ENCODE peak calls at places on chromosomes 13 and 19, in five cellular contexts. One of them, this sample, is unnamed.

GRCh38 chr13:44238011-44238421 is 135.6 kb upstream of the SERP2 start:
- DNase-seq in ovary: no peak
- DNase-seq in fibroblast of the aortic adventitia: peak
- DNase-seq in epithelial cell of proximal tubule: no peak
- DNase-seq in AG09309: peak
- DNase-seq in this sample: peak

GRCh38 chr13:78147905-78148304 is 229.3 kb upstream of the EDNRB start:
- DNase-seq in ovary: no peak
- DNase-seq in fibroblast of the aortic adventitia: peak
- DNase-seq in epithelial cell of proximal tubule: peak
- DNase-seq in AG09309: peak
- DNase-seq in this sample: peak

GRCh38 chr13:85653681-85654080 is 145.5 kb downstream of the SLITRK6 start:
- DNase-seq in ovary: no peak
- DNase-seq in fibroblast of the aortic adventitia: no peak
- DNase-seq in epithelial cell of proximal tubule: no peak
- DNase-seq in AG09309: no peak
- DNase-seq in this sample: no peak

GRCh38 chr13:51645154-51645650 is 60.9 kb downstream of the WDFY2 start:
- DNase-seq in ovary: no peak
- DNase-seq in fibroblast of the aortic adventitia: peak
- DNase-seq in epithelial cell of proximal tubule: no peak
- DNase-seq in AG09309: peak
- DNase-seq in this sample: peak

GRCh38 chr13:47233734-47234133 is 336.9 kb upstream of the HTR2A start:
- DNase-seq in ovary: no peak
- DNase-seq in fibroblast of the aortic adventitia: peak
- DNase-seq in epithelial cell of proximal tubule: no peak
- DNase-seq in AG09309: no peak
- DNase-seq in this sample: no peak

GRCh38 chr19:17580470-17581000 is 25.1 kb downstream of the COLGALT1 start:
- DNase-seq in ovary: no peak
- DNase-seq in fibroblast of the aortic adventitia: no peak
- DNase-seq in epithelial cell of proximal tubule: no peak
- DNase-seq in AG09309: no peak
- DNase-seq in this sample: no peak

GRCh38 chr19:6213696-6214585 is 65.8 kb downstream of the MLLT1 start:
- DNase-seq in ovary: peak
- DNase-seq in fibroblast of the aortic adventitia: no peak
- DNase-seq in epithelial cell of proximal tubule: no peak
- DNase-seq in AG09309: no peak
- DNase-seq in this sample: no peak

GRCh38 chr19:15239337-15239949 is 7.2 kb upstream of the EPHX3 start:
- DNase-seq in ovary: no peak
- DNase-seq in fibroblast of the aortic adventitia: no peak
- DNase-seq in epithelial cell of proximal tubule: no peak
- DNase-seq in AG09309: no peak
- DNase-seq in this sample: no peak

GRCh38 chr19:49553451-49554271 is 25.9 kb downstream of the RCN3 start:
- DNase-seq in ovary: no peak
- DNase-seq in fibroblast of the aortic adventitia: peak
- DNase-seq in epithelial cell of proximal tubule: no peak
- DNase-seq in AG09309: peak
- DNase-seq in this sample: peak

GRCh38 chr13:110607675-110608224 is 7.6 kb upstream of the NAXD start:
- DNase-seq in ovary: no peak
- DNase-seq in fibroblast of the aortic adventitia: no peak
- DNase-seq in epithelial cell of proximal tubule: no peak
- DNase-seq in AG09309: no peak
- DNase-seq in this sample: peak

GRCh38 chr13:47846886-47847285 is 154.2 kb downstream of the SUCLA2 start:
- DNase-seq in ovary: no peak
- DNase-seq in fibroblast of the aortic adventitia: no peak
- DNase-seq in epithelial cell of proximal tubule: no peak
- DNase-seq in AG09309: no peak
- DNase-seq in this sample: peak

GRCh38 chr13:38872693-38873092 is 117.9 kb downstream of the STOML3 start:
- DNase-seq in ovary: peak
- DNase-seq in fibroblast of the aortic adventitia: peak
- DNase-seq in epithelial cell of proximal tubule: no peak
- DNase-seq in AG09309: no peak
- DNase-seq in this sample: peak

GRCh38 chr13:112624602-112625430 is 36.9 kb upstream of the TUBGCP3 start:
- DNase-seq in ovary: no peak
- DNase-seq in fibroblast of the aortic adventitia: no peak
- DNase-seq in epithelial cell of proximal tubule: no peak
- DNase-seq in AG09309: no peak
- DNase-seq in this sample: no peak

DNA sequence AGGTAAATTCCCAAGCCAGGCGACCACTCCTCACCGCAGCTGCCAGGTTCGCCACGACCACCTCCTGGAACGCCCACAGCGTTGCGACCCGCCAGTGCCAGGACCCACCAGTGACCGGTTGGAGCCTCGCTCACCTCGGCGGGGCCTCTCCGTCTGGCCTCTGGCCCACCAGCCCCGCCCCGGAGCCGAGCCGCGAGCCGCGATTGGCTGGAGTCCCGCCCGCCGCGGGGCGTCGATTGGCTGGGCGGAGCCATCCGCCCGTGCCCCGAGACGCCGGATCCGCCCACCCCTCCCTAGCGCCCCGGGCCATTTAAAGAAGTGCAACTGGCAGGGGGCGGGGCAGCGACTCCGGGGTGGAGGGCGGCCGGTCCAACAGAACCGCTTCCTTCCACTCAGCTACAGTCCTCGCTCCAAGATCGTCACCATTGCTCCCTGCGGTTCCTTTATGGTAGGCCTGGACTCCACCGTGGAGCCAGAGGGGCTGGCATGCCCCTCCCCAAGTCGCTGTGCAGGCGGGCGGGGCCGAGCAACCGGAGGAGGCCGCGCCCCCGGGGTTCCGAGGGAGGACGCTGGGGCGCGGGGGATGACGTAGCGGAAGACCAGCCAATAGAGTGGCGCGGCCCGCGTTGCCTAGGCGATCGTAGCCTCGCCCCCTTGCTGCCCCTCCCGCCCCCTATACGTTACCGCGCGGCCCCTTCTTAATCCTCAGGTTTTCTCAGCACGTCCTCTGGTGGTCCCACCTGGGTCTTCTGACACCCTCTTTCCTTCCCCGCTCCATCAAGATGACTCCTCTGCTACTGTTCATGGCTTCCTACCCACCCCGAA is at the start of gene SERTAD3:
- DNase-seq in ovary: peak
- DNase-seq in fibroblast of the aortic adventitia: peak
- DNase-seq in epithelial cell of proximal tubule: no peak
- DNase-seq in AG09309: peak
- DNase-seq in this sample: peak
- TF ChIP-seq CTCF in ovary: no peak
- TF ChIP-seq CTCF in fibroblast of the aortic adventitia: peak
- TF ChIP-seq CTCF in epithelial cell of proximal tubule: no peak
- TF ChIP-seq CTCF in AG09309: no peak
- TF ChIP-seq CTCF in this sample: peak

DNA sequence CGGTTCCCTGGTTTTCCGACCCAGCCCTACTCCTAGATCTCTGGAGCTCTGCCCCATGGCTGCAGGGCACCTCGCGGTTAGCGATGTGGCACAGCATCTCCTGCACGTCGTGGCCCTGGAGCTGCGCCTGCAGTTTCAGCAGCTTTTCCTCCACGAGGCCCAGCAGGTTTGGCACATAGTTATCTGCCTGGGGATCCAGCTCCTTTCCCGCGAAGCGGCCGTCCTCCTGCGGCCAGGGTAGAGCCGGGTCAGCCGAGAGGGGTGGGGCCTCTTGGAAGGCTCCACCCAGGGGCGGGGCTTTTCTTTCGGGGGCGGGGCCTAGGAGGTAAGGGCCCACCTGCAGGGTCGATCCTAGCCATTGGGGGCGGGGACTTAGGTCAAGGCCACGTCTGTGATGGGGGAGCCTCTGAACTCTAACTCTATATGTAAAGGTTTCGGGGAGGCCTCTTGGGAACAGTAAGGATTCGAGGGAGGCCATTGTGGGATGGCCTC is 2.5 kb upstream of the RGL3 start:
- DNase-seq in ovary: peak
- DNase-seq in fibroblast of the aortic adventitia: no peak
- DNase-seq in epithelial cell of proximal tubule: no peak
- DNase-seq in AG09309: no peak
- DNase-seq in this sample: no peak
- H3K4me3 ChIP-seq in ovary: no peak
- H3K4me3 ChIP-seq in fibroblast of the aortic adventitia: no peak
- H3K4me3 ChIP-seq in epithelial cell of proximal tubule: no peak
- H3K4me3 ChIP-seq in AG09309: no peak
- H3K4me3 ChIP-seq in this sample: no peak

GRCh38 chr19:55132453-55133129 is 15.2 kb upstream of the PPP1R12C start:
- DNase-seq in ovary: no peak
- DNase-seq in fibroblast of the aortic adventitia: no peak
- DNase-seq in epithelial cell of proximal tubule: no peak
- DNase-seq in AG09309: no peak
- DNase-seq in this sample: no peak
- TF ChIP-seq CTCF in ovary: no peak
- TF ChIP-seq CTCF in fibroblast of the aortic adventitia: peak
- TF ChIP-seq CTCF in epithelial cell of proximal tubule: peak
- TF ChIP-seq CTCF in AG09309: peak
- TF ChIP-seq CTCF in this sample: peak

GRCh38 chr19:797528-798414 is 519 bp downstream of the PTBP1 start:
- DNase-seq in ovary: peak
- DNase-seq in fibroblast of the aortic adventitia: peak
- DNase-seq in epithelial cell of proximal tubule: no peak
- DNase-seq in AG09309: peak
- DNase-seq in this sample: peak

GRCh38 chr19:796692-797527 is at the start of gene PTBP1:
- DNase-seq in ovary: peak
- DNase-seq in fibroblast of the aortic adventitia: peak
- DNase-seq in epithelial cell of proximal tubule: peak
- DNase-seq in AG09309: peak
- DNase-seq in this sample: peak

GRCh38 chr19:794989-795658 is 2.1 kb upstream of the PTBP1 start:
- DNase-seq in ovary: peak
- DNase-seq in fibroblast of the aortic adventitia: peak
- DNase-seq in epithelial cell of proximal tubule: no peak
- DNase-seq in AG09309: no peak
- DNase-seq in this sample: no peak

GRCh38 chr19:793775-794174 is 3.5 kb upstream of the PTBP1 start:
- DNase-seq in ovary: no peak
- DNase-seq in fibroblast of the aortic adventitia: no peak
- DNase-seq in epithelial cell of proximal tubule: no peak
- DNase-seq in AG09309: no peak
- DNase-seq in this sample: no peak

DNA sequence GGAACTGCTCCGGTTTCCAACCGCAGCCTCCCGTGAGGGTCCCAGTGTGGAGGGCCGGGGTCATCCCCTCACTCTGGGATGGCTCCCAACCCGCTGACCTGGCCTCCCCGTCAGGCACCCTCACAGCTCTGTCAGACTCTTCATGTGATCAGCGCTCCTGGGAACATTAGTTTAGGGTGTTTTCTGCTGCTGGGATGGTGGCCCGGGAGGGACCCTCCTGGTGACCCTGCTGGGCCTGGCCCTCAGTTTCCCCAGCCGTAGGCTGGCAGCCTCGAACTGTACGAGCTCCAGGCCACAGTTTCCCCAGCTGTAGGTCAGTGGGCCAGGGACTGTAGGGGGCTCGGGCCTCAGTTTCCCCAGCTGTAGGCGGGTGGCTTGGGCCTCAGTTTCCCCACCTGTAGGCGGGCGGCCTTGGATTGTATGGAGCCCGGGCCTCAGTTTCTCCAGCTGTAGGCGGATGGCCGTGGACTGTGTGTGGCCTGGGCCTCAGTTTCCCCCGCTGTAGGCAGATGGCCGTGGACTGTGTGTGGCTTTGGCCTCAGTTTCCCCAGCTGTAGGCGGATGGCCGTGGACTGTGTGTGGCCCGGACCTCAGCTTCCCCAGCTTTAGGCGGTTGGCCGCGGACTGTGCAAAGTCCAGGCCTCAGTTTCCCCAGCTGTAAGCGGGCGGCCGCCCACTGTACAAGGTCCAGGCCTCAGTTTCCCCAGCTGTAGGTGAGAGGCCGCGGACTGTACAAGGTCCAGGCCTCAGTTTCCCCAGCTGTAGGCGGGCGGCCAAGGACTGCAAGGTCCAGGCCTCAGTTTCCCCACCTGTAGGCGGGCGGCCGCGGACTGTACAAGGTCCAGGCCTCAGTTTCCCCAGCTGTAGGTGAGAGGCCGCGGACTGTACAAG is 1.3 kb upstream of the PTBP1 start:
- DNase-seq in ovary: peak
- DNase-seq in fibroblast of the aortic adventitia: no peak
- DNase-seq in epithelial cell of proximal tubule: no peak
- DNase-seq in AG09309: no peak
- DNase-seq in this sample: no peak
- H3K4me3 ChIP-seq in ovary: peak
- H3K4me3 ChIP-seq in fibroblast of the aortic adventitia: peak
- H3K4me3 ChIP-seq in epithelial cell of proximal tubule: peak
- H3K4me3 ChIP-seq in AG09309: peak
- H3K4me3 ChIP-seq in this sample: peak

This sample was measured in fibroblast of villous mesenchyme.